ENCODE peak calls at places on chromosomes 2 and 18, in six cellular contexts. L is GM12878, T is K562, P is A549, K is endothelial cell of umbilical vein, J is HepG2. E is an unnamed sample.
A peak's percentile ranks its signal among the peaks of the same experiment; 100 is the strongest.

GRCh38 chr18:6626457-6626856 is 103.1 kb upstream of the ARHGAP28 start:
- DNase-seq in L (no peak), T (no peak), P (no peak), K (no peak), J (no peak), E (no peak)

GRCh38 chr2:237626813-237627451 is 455 bp upstream of the LRRFIP1 start:
- DNase-seq in L (no peak), T (no peak), P (no peak), K (no peak), J (no peak), E (no peak)

GRCh38 chr18:67117804-67118203 is 398.7 kb downstream of the DSEL start:
- DNase-seq in L (no peak), T (no peak), P (no peak), K (no peak), J (no peak), E (no peak)

GRCh38 chr18:31274915-31275314 is 43.0 kb upstream of the DSG1 start:
- DNase-seq in L (no peak), T (no peak), P (peak; percentile 69), K (peak; percentile 30), J (peak; percentile 58), E (no peak)

GRCh38 chr18:9700261-9700796 is 7.8 kb upstream of the RAB31 start:
- DNase-seq in L (no peak), T (no peak), P (no peak), K (peak; percentile 43), J (no peak), E (no peak)

GRCh38 chr18:2954869-2955645 is 57.9 kb downstream of the LPIN2 start:
- DNase-seq in L (no peak), T (no peak), P (no peak), K (no peak), J (no peak), E (no peak)

GRCh38 chr18:58303363-58303762 is 259.3 kb downstream of the NEDD4L start:
- DNase-seq in L (no peak), T (no peak), P (no peak), K (no peak), J (no peak), E (no peak)

GRCh38 chr18:48727685-48728084 is 188.9 kb downstream of the CTIF start:
- DNase-seq in L (no peak), T (no peak), P (no peak), K (no peak), J (no peak), E (no peak)

GRCh38 chr2:126527836-126528490 is 128.0 kb upstream of the GYPC start:
- DNase-seq in L (peak; percentile 11), T (peak; percentile 54), P (peak; percentile 45), K (no peak), J (peak; percentile 50), E (peak; percentile 73)

GRCh38 chr18:79108520-79109215 is 39.5 kb downstream of the ATP9B start:
- DNase-seq in L (no peak), T (no peak), P (no peak), K (no peak), J (no peak), E (no peak)

GRCh38 chr2:238240761-238241711 is 1.2 kb upstream of the HES6 start:
- DNase-seq in L (no peak), T (peak; percentile 55), P (no peak), K (peak; percentile 17), J (no peak), E (peak; percentile 76)

GRCh38 chr18:51196116-51196810 is 1.2 kb downstream of the MEX3C start:
- DNase-seq in L (no peak), T (peak; percentile 8), P (no peak), K (no peak), J (no peak), E (peak; percentile 48)

GRCh38 chr2:18991177-18992168 is 366.9 kb downstream of the OSR1 start:
- DNase-seq in L (no peak), T (no peak), P (peak; percentile 86), K (peak; percentile 28), J (no peak), E (no peak)

GRCh38 chr2:201882353-201883095 is 76.2 kb downstream of the CDK15 start:
- DNase-seq in L (no peak), T (no peak), P (no peak), K (no peak), J (no peak), E (peak; percentile 84)

GRCh38 chr2:168456526-168457176 is 579 bp downstream of the CERS6 start:
- DNase-seq in L (no peak), T (peak; percentile 65), P (peak; percentile 29), K (no peak), J (peak; percentile 40), E (peak; percentile 73)

GRCh38 chr2:75003276-75003675 is 44.8 kb downstream of the POLE4 start:
- DNase-seq in L (no peak), T (no peak), P (no peak), K (no peak), J (peak; percentile 34), E (no peak)

GRCh38 chr2:222248818-222249217 is 50.0 kb downstream of the PAX3 start:
- DNase-seq in L (no peak), T (no peak), P (no peak), K (no peak), J (no peak), E (no peak)

GRCh38 chr2:47288864-47289263 is 114.1 kb upstream of the MSH2 start:
- DNase-seq in L (no peak), T (no peak), P (peak; percentile 63), K (no peak), J (no peak), E (peak; percentile 53)

GRCh38 chr2:68835636-68836035 is 35.6 kb downstream of the BMP10 start:
- DNase-seq in L (no peak), T (no peak), P (no peak), K (no peak), J (no peak), E (peak; percentile 81)

GRCh38 chr2:39377226-39377939 is 59.7 kb downstream of the MAP4K3 start:
- DNase-seq in L (peak; percentile 81), T (no peak), P (no peak), K (no peak), J (no peak), E (peak; percentile 56)

DNA sequence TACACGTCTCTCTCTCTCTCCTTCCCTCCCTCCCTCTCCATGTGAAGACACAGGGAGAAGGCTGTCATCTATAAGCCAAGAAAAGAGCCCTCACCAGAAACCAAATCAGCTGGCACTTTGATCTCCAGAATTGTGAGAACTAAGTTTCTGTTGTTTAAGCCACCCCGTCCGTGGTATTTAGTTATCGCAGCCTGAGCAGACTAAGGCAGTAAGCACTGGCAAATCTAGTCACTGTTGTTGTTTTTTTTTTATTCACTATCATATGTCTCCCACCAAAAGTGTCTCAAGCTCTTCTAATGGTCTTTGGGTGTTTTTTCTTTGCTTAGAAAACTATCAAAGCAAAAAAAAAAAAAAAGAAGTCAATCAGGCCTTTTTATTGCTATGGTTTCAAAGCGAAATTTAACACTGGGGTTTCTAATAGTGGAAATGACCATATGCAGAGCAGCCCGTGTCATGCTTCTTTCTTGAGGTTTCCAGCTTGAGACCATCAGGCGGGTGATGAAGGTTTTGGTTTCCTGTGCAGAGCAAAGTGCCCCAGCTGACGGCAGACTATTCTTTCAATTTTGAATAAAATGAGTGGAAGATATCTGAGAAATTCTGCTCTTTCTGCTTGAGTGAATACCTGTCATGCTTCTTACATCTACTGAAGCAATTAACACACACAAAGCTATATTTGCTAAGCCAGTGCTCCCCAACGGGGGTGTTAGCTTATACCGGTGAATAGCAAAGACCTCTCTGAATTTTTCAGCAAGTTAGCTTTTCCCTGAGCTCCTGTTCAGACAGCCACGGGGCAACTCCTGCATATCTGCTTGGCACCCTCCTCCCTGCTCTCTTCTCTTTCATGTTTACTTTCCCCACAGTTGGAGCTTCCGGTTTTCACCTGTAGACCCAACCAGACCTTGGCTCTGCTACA is 394.1 kb upstream of the ATP5MC3 start:
- DNase-seq in L (peak; percentile 62), T (no peak), P (no peak), K (no peak), J (no peak), E (peak; percentile 54)
- TF ChIP-seq MYC in L (no peak), T (no peak), P (no peak), K (no peak), J (no peak), E (no peak)

GRCh38 chr2:131646669-131647297 is 119.1 kb downstream of the CCDC74A start:
- DNase-seq in L (no peak), T (no peak), P (no peak), K (no peak), J (no peak), E (no peak)
- TF ChIP-seq POLR2A in L (no peak), T (no peak), P (no peak), K (no peak), J (no peak), E (no peak)

GRCh38 chr2:191620144-191620543 is 57.8 kb upstream of the NABP1 start:
- DNase-seq in L (no peak), T (no peak), P (no peak), K (no peak), J (no peak), E (no peak)
- TF ChIP-seq MYC in L (no peak), T (no peak), P (no peak), K (no peak), J (no peak), E (no peak)

GRCh38 chr2:197453914-197454398 is 604 bp downstream of the COQ10B start:
- DNase-seq in L (peak; percentile 38), T (peak; percentile 11), P (no peak), K (peak; percentile 90), J (peak; percentile 92), E (peak; percentile 93)
- TF ChIP-seq POLR2A in L (no peak), T (peak; percentile 63), P (no peak), K (no peak), J (no peak), E (no peak)

GRCh38 chr2:219441451-219442205 is 7.0 kb downstream of the SPEG start:
- DNase-seq in L (no peak), T (peak; percentile 97), P (peak; percentile 46), K (no peak), J (no peak), E (peak; percentile 62)
- TF ChIP-seq MYC in L (no peak), T (no peak), P (no peak), K (no peak), J (no peak), E (no peak)

DNA sequence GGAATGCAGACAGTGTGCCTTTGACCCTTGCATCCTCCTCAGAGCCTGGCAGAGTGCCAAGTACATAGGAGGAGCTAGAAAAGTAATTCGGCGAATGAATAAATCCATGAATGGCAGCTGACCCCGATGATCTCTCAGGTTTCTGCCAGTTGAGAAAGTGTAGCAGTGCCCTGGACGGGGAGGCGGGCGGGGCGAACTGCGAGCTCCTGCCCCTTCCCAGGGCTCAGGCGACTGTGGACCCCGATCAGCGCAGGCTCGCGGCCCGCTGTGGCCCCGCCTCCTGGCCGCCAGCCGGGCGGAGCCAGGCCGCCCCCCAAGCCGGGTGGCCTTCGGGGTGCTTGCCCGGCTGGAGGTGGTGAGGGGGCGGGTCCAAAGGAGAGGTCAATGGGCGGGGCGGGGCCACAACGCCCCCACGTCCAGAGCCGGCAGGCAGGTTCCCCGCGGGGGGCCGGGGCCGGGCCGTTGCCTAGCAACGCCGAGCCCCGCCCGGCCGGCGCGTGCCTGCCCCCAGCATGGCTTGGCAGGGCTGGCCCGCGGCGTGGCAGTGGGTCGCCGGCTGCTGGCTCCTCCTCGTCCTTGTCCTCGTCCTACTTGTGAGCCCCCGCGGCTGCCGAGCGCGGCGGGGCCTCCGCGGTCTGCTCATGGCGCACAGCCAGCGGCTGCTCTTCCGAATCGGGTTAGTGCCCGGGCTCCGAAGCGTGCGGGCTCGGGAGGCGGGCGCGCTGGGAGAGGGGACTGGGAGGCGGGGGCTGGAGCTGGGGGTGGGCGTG is 30.6 kb upstream of the TMBIM1 start:
- DNase-seq in L (no peak), T (peak; percentile 98), P (peak; percentile 91), K (peak; percentile 95), J (peak; percentile 97), E (peak; percentile 96)
- TF ChIP-seq POLR2A in L (peak; percentile 35), T (peak; percentile 48), P (peak; percentile 55), K (no peak), J (peak; percentile 93), E (peak; percentile 58)

GRCh38 chr2:4718777-4719176 is 973.4 kb upstream of the SOX11 start:
- DNase-seq in L (no peak), T (no peak), P (no peak), K (no peak), J (no peak), E (no peak)

GRCh38 chr2:4715065-4715464 is 977.1 kb upstream of the SOX11 start:
- DNase-seq in L (no peak), T (no peak), P (no peak), K (peak; percentile 52), J (no peak), E (peak; percentile 4)
- TF ChIP-seq MYC in L (no peak), T (no peak), P (no peak), K (no peak), J (no peak), E (no peak)